ENCODE peak calls at places on chromosomes 3 and 15, in eight cellular contexts. F, Z, M, K, R, H, O and I are unnamed samples.

GRCh38 chr15:72285927-72286516 is 13.7 kb upstream of the PARP6 start:
- DNase-seq in F (no peak), Z (peak), M (no peak), K (no peak), R (no peak), H (peak), O (peak), I (peak)

GRCh38 chr3:117019082-117019713 is 309.6 kb downstream of the TUSC7 start:
- DNase-seq in F (peak), Z (peak), M (peak), K (peak), R (peak), H (no peak), O (peak), I (no peak)

GRCh38 chr15:70127288-70127746 is 29.6 kb upstream of the TLE3 start:
- DNase-seq in F (peak), Z (no peak), M (no peak), K (no peak), R (peak), H (no peak), O (no peak), I (no peak)

GRCh38 chr3:112736386-112736785 is 95.4 kb upstream of the CCDC80 start:
- DNase-seq in F (no peak), Z (no peak), M (no peak), K (no peak), R (no peak), H (no peak), O (no peak), I (no peak)

GRCh38 chr3:63344676-63345075 is 66.6 kb downstream of the SYNPR start:
- DNase-seq in F (no peak), Z (no peak), M (no peak), K (no peak), R (no peak), H (no peak), O (no peak), I (no peak)

GRCh38 chr3:36954452-36955134 is 9.7 kb upstream of the TRANK1 start:
- DNase-seq in F (no peak), Z (no peak), M (no peak), K (no peak), R (no peak), H (no peak), O (no peak), I (no peak)

GRCh38 chr3:185521349-185522138 is 22.7 kb upstream of the TMEM41A start:
- DNase-seq in F (no peak), Z (no peak), M (no peak), K (no peak), R (no peak), H (no peak), O (no peak), I (no peak)

GRCh38 chr3:122975163-122975923 is 52.2 kb downstream of the SEMA5B start:
- DNase-seq in F (no peak), Z (no peak), M (no peak), K (peak), R (peak), H (no peak), O (peak), I (no peak)

GRCh38 chr3:59121346-59122144 is 71.7 kb upstream of the CFAP20DC start:
- DNase-seq in F (no peak), Z (no peak), M (no peak), K (no peak), R (no peak), H (no peak), O (no peak), I (no peak)

GRCh38 chr3:197175503-197175902 is 122.9 kb downstream of the DLG1 start:
- DNase-seq in F (no peak), Z (no peak), M (no peak), K (no peak), R (no peak), H (no peak), O (no peak), I (no peak)

GRCh38 chr15:68700395-68701123 is 120.1 kb downstream of the ANP32A start:
- DNase-seq in F (peak), Z (no peak), M (peak), K (no peak), R (peak), H (no peak), O (peak), I (no peak)

GRCh38 chr3:71796268-71796667 is 11.3 kb upstream of the PROK2 start:
- DNase-seq in F (no peak), Z (no peak), M (no peak), K (no peak), R (no peak), H (no peak), O (no peak), I (no peak)